ENCODE peak calls at places on chromosomes 16 and 17, in six cellular contexts. One of them, this sample, is unnamed. For H3K27me3, the result is how much of the 10 kb centered on the place peaks cover.

GRCh38 chr17:15516150-15516549 is 47.1 kb downstream of the TVP23C start:
- DNase-seq in keratinocyte: no peak
- DNase-seq in heart left ventricle: no peak
- DNase-seq in upper lobe of right lung: no peak
- DNase-seq in cardiac muscle cell: peak
- DNase-seq in bronchial epithelial cell: peak
- DNase-seq in this sample: no peak

GRCh38 chr16:11587643-11588247 is 1.0 kb upstream of the LITAF start:
- DNase-seq in cardiac muscle cell: no peak
- DNase-seq in upper lobe of right lung: peak
- DNase-seq in keratinocyte: no peak
- DNase-seq in bronchial epithelial cell: no peak
- DNase-seq in heart left ventricle: no peak
- DNase-seq in this sample: no peak

GRCh38 chr17:27354051-27354490 is 60.2 kb downstream of the WSB1 start:
- DNase-seq in bronchial epithelial cell: no peak
- DNase-seq in cardiac muscle cell: no peak
- DNase-seq in keratinocyte: no peak
- DNase-seq in upper lobe of right lung: peak
- DNase-seq in heart left ventricle: no peak
- DNase-seq in this sample: no peak

GRCh38 chr16:57299009-57299718 is 14.7 kb upstream of the PLLP start:
- DNase-seq in cardiac muscle cell: no peak
- DNase-seq in keratinocyte: peak
- DNase-seq in upper lobe of right lung: no peak
- DNase-seq in bronchial epithelial cell: peak
- DNase-seq in heart left ventricle: peak
- DNase-seq in this sample: peak

GRCh38 chr17:72199256-72199655 is 78.4 kb downstream of the SOX9 start:
- DNase-seq in bronchial epithelial cell: no peak
- DNase-seq in keratinocyte: no peak
- DNase-seq in cardiac muscle cell: no peak
- DNase-seq in upper lobe of right lung: no peak
- DNase-seq in heart left ventricle: no peak
- DNase-seq in this sample: no peak

GRCh38 chr16:57278494-57278893 is 6.0 kb downstream of the PLLP start:
- DNase-seq in keratinocyte: no peak
- DNase-seq in upper lobe of right lung: no peak
- DNase-seq in bronchial epithelial cell: no peak
- DNase-seq in cardiac muscle cell: no peak
- DNase-seq in heart left ventricle: no peak
- DNase-seq in this sample: no peak

GRCh38 chr16:58264961-58265479 is 29.8 kb downstream of the PRSS54 start:
- DNase-seq in keratinocyte: no peak
- DNase-seq in upper lobe of right lung: no peak
- DNase-seq in cardiac muscle cell: peak
- DNase-seq in bronchial epithelial cell: peak
- DNase-seq in heart left ventricle: no peak
- DNase-seq in this sample: peak

GRCh38 chr17:45973943-45974859 is 24.8 kb upstream of the STH start:
- DNase-seq in heart left ventricle: no peak
- DNase-seq in keratinocyte: no peak
- DNase-seq in upper lobe of right lung: no peak
- DNase-seq in cardiac muscle cell: no peak
- DNase-seq in bronchial epithelial cell: no peak
- DNase-seq in this sample: no peak

GRCh38 chr17:80396680-80397387 is 18.1 kb upstream of the ENDOV start:
- DNase-seq in keratinocyte: no peak
- DNase-seq in upper lobe of right lung: no peak
- DNase-seq in bronchial epithelial cell: no peak
- DNase-seq in heart left ventricle: no peak
- DNase-seq in cardiac muscle cell: no peak
- DNase-seq in this sample: no peak

GRCh38 chr16:78240459-78241222 is 141.2 kb downstream of the WWOX start:
- DNase-seq in heart left ventricle: no peak
- DNase-seq in keratinocyte: no peak
- DNase-seq in upper lobe of right lung: no peak
- DNase-seq in bronchial epithelial cell: peak
- DNase-seq in cardiac muscle cell: no peak
- DNase-seq in this sample: no peak

GRCh38 chr17:77151236-77151635 is 10.5 kb downstream of the SEC14L1 start:
- DNase-seq in keratinocyte: no peak
- DNase-seq in upper lobe of right lung: no peak
- DNase-seq in heart left ventricle: no peak
- DNase-seq in cardiac muscle cell: no peak
- DNase-seq in bronchial epithelial cell: no peak
- DNase-seq in this sample: no peak

GRCh38 chr17:26818736-26819135 is 475.2 kb upstream of the WSB1 start:
- DNase-seq in keratinocyte: no peak
- DNase-seq in heart left ventricle: no peak
- DNase-seq in cardiac muscle cell: peak
- DNase-seq in upper lobe of right lung: no peak
- DNase-seq in bronchial epithelial cell: peak
- DNase-seq in this sample: no peak

GRCh38 chr16:85173077-85173980 is 61.1 kb upstream of the CIBAR2 start:
- DNase-seq in keratinocyte: peak
- DNase-seq in heart left ventricle: no peak
- DNase-seq in upper lobe of right lung: no peak
- DNase-seq in cardiac muscle cell: peak
- DNase-seq in bronchial epithelial cell: peak
- DNase-seq in this sample: no peak

GRCh38 chr17:17890773-17891759 is 54.3 kb upstream of the SREBF1 start:
- DNase-seq in upper lobe of right lung: peak
- DNase-seq in keratinocyte: no peak
- DNase-seq in heart left ventricle: peak
- DNase-seq in bronchial epithelial cell: peak
- DNase-seq in cardiac muscle cell: peak
- DNase-seq in this sample: no peak

GRCh38 chr17:46943511-46944393 is 20.8 kb downstream of the GOSR2 start:
- DNase-seq in cardiac muscle cell: peak
- DNase-seq in keratinocyte: no peak
- DNase-seq in heart left ventricle: no peak
- DNase-seq in bronchial epithelial cell: no peak
- DNase-seq in upper lobe of right lung: no peak
- DNase-seq in this sample: no peak

GRCh38 chr17:43702636-43703035 is 40.9 kb upstream of the MEOX1 start:
- DNase-seq in cardiac muscle cell: no peak
- DNase-seq in keratinocyte: no peak
- DNase-seq in upper lobe of right lung: no peak
- DNase-seq in bronchial epithelial cell: no peak
- DNase-seq in heart left ventricle: no peak
- DNase-seq in this sample: no peak

GRCh38 chr16:68194263-68194662 is 41.7 kb downstream of the ESRP2 start:
- DNase-seq in bronchial epithelial cell: no peak
- DNase-seq in cardiac muscle cell: no peak
- DNase-seq in upper lobe of right lung: no peak
- DNase-seq in heart left ventricle: no peak
- DNase-seq in keratinocyte: no peak
- DNase-seq in this sample: no peak

GRCh38 chr16:58176608-58177346 is 21.1 kb downstream of the CSNK2A2 start:
- DNase-seq in bronchial epithelial cell: no peak
- DNase-seq in heart left ventricle: no peak
- DNase-seq in keratinocyte: no peak
- DNase-seq in cardiac muscle cell: no peak
- DNase-seq in upper lobe of right lung: no peak
- DNase-seq in this sample: no peak

GRCh38 chr17:31068291-31068690 is 26.5 kb upstream of the NF1 start:
- DNase-seq in keratinocyte: peak
- DNase-seq in heart left ventricle: no peak
- DNase-seq in bronchial epithelial cell: peak
- DNase-seq in upper lobe of right lung: no peak
- DNase-seq in cardiac muscle cell: peak
- DNase-seq in this sample: no peak

GRCh38 chr16:19110537-19111391 is 3.0 kb upstream of the ITPRIPL2 start:
- DNase-seq in cardiac muscle cell: no peak
- DNase-seq in heart left ventricle: no peak
- DNase-seq in bronchial epithelial cell: no peak
- DNase-seq in keratinocyte: no peak
- DNase-seq in upper lobe of right lung: no peak
- DNase-seq in this sample: no peak

GRCh38 chr16:69827527-69827926 is 65.4 kb downstream of the WWP2 start:
- DNase-seq in bronchial epithelial cell: no peak
- DNase-seq in cardiac muscle cell: no peak
- DNase-seq in heart left ventricle: no peak
- DNase-seq in keratinocyte: no peak
- DNase-seq in upper lobe of right lung: no peak
- DNase-seq in this sample: no peak

GRCh38 chr17:75036643-75037268 is 10.0 kb downstream of the ATP5PD start:
- DNase-seq in cardiac muscle cell: peak
- DNase-seq in upper lobe of right lung: peak
- DNase-seq in heart left ventricle: peak
- DNase-seq in keratinocyte: peak
- DNase-seq in bronchial epithelial cell: peak
- DNase-seq in this sample: no peak

GRCh38 chr17:31357831-31358400 is 33.6 kb upstream of the RAB11FIP4 start:
- DNase-seq in heart left ventricle: no peak
- DNase-seq in keratinocyte: no peak
- DNase-seq in upper lobe of right lung: no peak
- DNase-seq in cardiac muscle cell: no peak
- DNase-seq in bronchial epithelial cell: no peak
- DNase-seq in this sample: no peak

GRCh38 chr17:56085576-56086267 is 67.6 kb upstream of the ANKFN1 start:
- DNase-seq in cardiac muscle cell: no peak
- DNase-seq in heart left ventricle: no peak
- DNase-seq in keratinocyte: no peak
- DNase-seq in bronchial epithelial cell: no peak
- DNase-seq in upper lobe of right lung: no peak
- DNase-seq in this sample: no peak

GRCh38 chr16:11263737-11264136 is 5.4 kb downstream of the TNP2 start:
- DNase-seq in keratinocyte: no peak
- DNase-seq in upper lobe of right lung: no peak
- DNase-seq in bronchial epithelial cell: no peak
- DNase-seq in cardiac muscle cell: no peak
- DNase-seq in heart left ventricle: no peak
- DNase-seq in this sample: no peak

GRCh38 chr17:75498019-75498725 is 17.2 kb downstream of the CASKIN2 start:
- DNase-seq in cardiac muscle cell: no peak
- DNase-seq in heart left ventricle: no peak
- DNase-seq in bronchial epithelial cell: no peak
- DNase-seq in upper lobe of right lung: no peak
- DNase-seq in keratinocyte: no peak
- DNase-seq in this sample: no peak

GRCh38 chr17:65485388-65486299 is 75.8 kb downstream of the AXIN2 start:
- DNase-seq in upper lobe of right lung: peak
- DNase-seq in bronchial epithelial cell: no peak
- DNase-seq in cardiac muscle cell: peak
- DNase-seq in keratinocyte: no peak
- DNase-seq in heart left ventricle: peak
- DNase-seq in this sample: no peak

GRCh38 chr16:2474877-2475412 is at the start of gene TBC1D24:
- DNase-seq in upper lobe of right lung: peak
- DNase-seq in heart left ventricle: peak
- DNase-seq in cardiac muscle cell: peak
- DNase-seq in keratinocyte: no peak
- DNase-seq in bronchial epithelial cell: peak
- DNase-seq in this sample: no peak

GRCh38 chr16:68737730-68738590 is 868 bp downstream of the CDH1 start:
- DNase-seq in upper lobe of right lung: peak
- DNase-seq in keratinocyte: no peak
- DNase-seq in heart left ventricle: no peak
- DNase-seq in cardiac muscle cell: no peak
- DNase-seq in bronchial epithelial cell: peak
- DNase-seq in this sample: no peak

DNA sequence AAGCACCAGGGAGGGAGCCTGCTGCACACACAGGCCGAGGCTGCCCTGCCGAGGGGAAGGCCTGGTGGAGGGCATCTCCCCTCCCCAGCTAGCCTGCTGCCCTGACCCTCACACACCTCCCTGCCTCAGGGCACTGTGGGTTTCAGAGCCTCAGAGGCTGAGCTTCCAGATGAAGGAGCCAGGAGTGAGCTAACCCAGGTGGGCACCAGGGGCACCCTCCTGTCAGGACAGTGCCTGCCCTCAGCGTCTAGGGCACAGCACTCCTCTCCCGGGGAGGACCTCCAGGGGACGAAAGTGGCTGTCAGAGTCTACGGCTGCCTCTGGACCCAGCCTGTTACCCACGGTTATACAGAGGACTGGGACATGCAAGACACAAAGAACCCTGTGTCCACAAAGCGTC is 22.8 kb upstream of the DLX4 start:
- DNase-seq in heart left ventricle: no peak
- DNase-seq in keratinocyte: no peak
- DNase-seq in upper lobe of right lung: no peak
- DNase-seq in cardiac muscle cell: no peak
- DNase-seq in bronchial epithelial cell: no peak
- DNase-seq in this sample: no peak
- TF ChIP-seq CTCF in heart left ventricle: no peak
- TF ChIP-seq CTCF in keratinocyte: no peak
- TF ChIP-seq CTCF in upper lobe of right lung: no peak
- TF ChIP-seq CTCF in cardiac muscle cell: no peak
- TF ChIP-seq CTCF in bronchial epithelial cell: no peak
- TF ChIP-seq CTCF in this sample: no peak

GRCh38 chr17:82097187-82097918 is 683 bp downstream of the FASN start:
- DNase-seq in bronchial epithelial cell: no peak
- DNase-seq in heart left ventricle: no peak
- DNase-seq in upper lobe of right lung: peak
- DNase-seq in keratinocyte: no peak
- DNase-seq in cardiac muscle cell: peak
- DNase-seq in this sample: no peak

GRCh38 chr17:82096709-82097186 is 1.3 kb downstream of the FASN start:
- DNase-seq in upper lobe of right lung: no peak
- DNase-seq in cardiac muscle cell: no peak
- DNase-seq in heart left ventricle: no peak
- DNase-seq in bronchial epithelial cell: no peak
- DNase-seq in keratinocyte: no peak
- DNase-seq in this sample: no peak

GRCh38 chr17:82095777-82096708 is 2.0 kb downstream of the FASN start:
- DNase-seq in upper lobe of right lung: no peak
- DNase-seq in keratinocyte: no peak
- DNase-seq in bronchial epithelial cell: no peak
- DNase-seq in cardiac muscle cell: no peak
- DNase-seq in heart left ventricle: no peak
- DNase-seq in this sample: no peak

GRCh38 chr17:82092995-82093751 is 4.9 kb downstream of the FASN start:
- DNase-seq in bronchial epithelial cell: no peak
- DNase-seq in cardiac muscle cell: no peak
- DNase-seq in heart left ventricle: no peak
- DNase-seq in keratinocyte: no peak
- DNase-seq in upper lobe of right lung: no peak
- DNase-seq in this sample: no peak

GRCh38 chr17:82094931-82095776 is 2.9 kb downstream of the FASN start:
- DNase-seq in cardiac muscle cell: no peak
- DNase-seq in heart left ventricle: no peak
- DNase-seq in bronchial epithelial cell: no peak
- DNase-seq in upper lobe of right lung: no peak
- DNase-seq in keratinocyte: no peak
- DNase-seq in this sample: no peak
- H3K4me3 ChIP-seq in cardiac muscle cell: no peak
- H3K4me3 ChIP-seq in heart left ventricle: no peak
- H3K4me3 ChIP-seq in bronchial epithelial cell: no peak
- H3K4me3 ChIP-seq in upper lobe of right lung: peak
- H3K4me3 ChIP-seq in keratinocyte: no peak
- H3K4me3 ChIP-seq in this sample: no peak

GRCh38 chr17:61450641-61451537 is 1.3 kb upstream of the TBX4 start:
- DNase-seq in heart left ventricle: no peak
- DNase-seq in bronchial epithelial cell: no peak
- DNase-seq in cardiac muscle cell: no peak
- DNase-seq in keratinocyte: no peak
- DNase-seq in upper lobe of right lung: no peak
- DNase-seq in this sample: no peak
- H3K27me3 ChIP-seq in heart left ventricle: under half
- H3K27me3 ChIP-seq in bronchial epithelial cell: half or more
- H3K27me3 ChIP-seq in cardiac muscle cell: half or more
- H3K27me3 ChIP-seq in keratinocyte: half or more
- H3K27me3 ChIP-seq in upper lobe of right lung: half or more
- H3K27me3 ChIP-seq in this sample: under half

GRCh38 chr16:23401142-23401541 is 51.8 kb downstream of the COG7 start:
- DNase-seq in cardiac muscle cell: no peak
- DNase-seq in upper lobe of right lung: no peak
- DNase-seq in bronchial epithelial cell: no peak
- DNase-seq in heart left ventricle: no peak
- DNase-seq in keratinocyte: no peak
- DNase-seq in this sample: no peak
- TF ChIP-seq CTCF in cardiac muscle cell: no peak
- TF ChIP-seq CTCF in upper lobe of right lung: no peak
- TF ChIP-seq CTCF in bronchial epithelial cell: no peak
- TF ChIP-seq CTCF in heart left ventricle: no peak
- TF ChIP-seq CTCF in keratinocyte: no peak
- TF ChIP-seq CTCF in this sample: no peak